ENCODE peak calls at places on chromosomes 11 and 22, in four cellular contexts. U, Q, E and S are unnamed samples.

GRCh38 chr11:12702999-12703453 is 28.8 kb downstream of the TEAD1 start:
- DNase-seq in Q (no peak), E (no peak), U (peak; percentile 47), S (no peak)

GRCh38 chr11:61899146-61899841 is 7.9 kb upstream of the FADS3 start:
- DNase-seq in U (peak; percentile 54), E (peak; percentile 91), Q (peak; percentile 78), S (peak; percentile 95)

GRCh38 chr11:1701041-1701807 is 4.2 kb downstream of the KRTAP5-6 start:
- DNase-seq in U (no peak), E (no peak), Q (no peak), S (no peak)

GRCh38 chr11:16815047-16815767 is 76.8 kb downstream of the C11orf58 start:
- DNase-seq in Q (no peak), E (no peak), U (peak; percentile 27), S (no peak)

GRCh38 chr11:134036484-134037092 is 32.3 kb upstream of the JAM3 start:
- DNase-seq in U (no peak), E (peak; percentile 84), Q (no peak), S (peak; percentile 62)

GRCh38 chr22:37019309-37020191 is at the start of the genes MPST and TST:
- DNase-seq in Q (no peak), E (peak; percentile 77), U (peak; percentile 61), S (peak; percentile 74)

GRCh38 chr11:63490551-63491239 is at the start of gene PLAAT5:
- DNase-seq in U (no peak), Q (no peak), E (peak; percentile 84), S (peak; percentile 58)

GRCh38 chr11:132115454-132115853 is 745.0 kb downstream of the NTM start:
- DNase-seq in Q (no peak), E (peak; percentile 51), U (peak; percentile 67), S (peak; percentile 37)

GRCh38 chr22:48919187-48919590 is 908.5 kb downstream of the BRD1 start:
- DNase-seq in E (no peak), Q (no peak), U (no peak), S (peak; percentile 29)

GRCh38 chr11:30914143-30914762 is 328.1 kb upstream of the MPPED2 start:
- DNase-seq in E (peak; percentile 83), Q (peak; percentile 58), U (peak; percentile 48), S (peak; percentile 82)

GRCh38 chr11:96228911-96229310 is 114.1 kb downstream of the MAML2 start:
- DNase-seq in U (peak; percentile 64), Q (no peak), E (peak; percentile 51), S (no peak)

GRCh38 chr22:29478326-29479276 is 1.4 kb upstream of the NEFH start:
- DNase-seq in E (peak; percentile 56), Q (no peak), U (no peak), S (peak; percentile 55)

GRCh38 chr11:86726118-86726748 is 53.8 kb upstream of the ME3 start:
- DNase-seq in E (no peak), U (peak; percentile 55), Q (no peak), S (no peak)

GRCh38 chr11:102345923-102346322 is 1.1 kb upstream of the BIRC2 start:
- DNase-seq in U (peak; percentile 83), E (peak; percentile 44), Q (no peak), S (no peak)

GRCh38 chr11:66476841-66477251 is 3.4 kb upstream of the DPP3 start:
- DNase-seq in E (peak; percentile 24), Q (no peak), U (no peak), S (no peak)

GRCh38 chr11:107665016-107665415 is 46.8 kb downstream of the SLN start:
- DNase-seq in E (no peak), U (no peak), Q (no peak), S (no peak)

GRCh38 chr22:20015971-20016733 is 471 bp downstream of the ARVCF start:
- DNase-seq in Q (no peak), E (peak; percentile 36), U (no peak), S (peak; percentile 58)

GRCh38 chr11:26522912-26523610 is 49.0 kb downstream of the MUC15 start:
- DNase-seq in U (peak; percentile 6), Q (peak; percentile 21), E (peak; percentile 90), S (peak; percentile 80)

GRCh38 chr11:126034880-126035279 is 27.8 kb downstream of the CDON start:
- DNase-seq in E (no peak), Q (no peak), U (no peak), S (no peak)

GRCh38 chr11:122809861-122810260 is 28.4 kb upstream of the CRTAM start:
- DNase-seq in U (no peak), E (no peak), Q (no peak), S (no peak)

GRCh38 chr11:71302534-71302909 is 50.1 kb upstream of the SHANK2 start:
- DNase-seq in Q (no peak), E (no peak), U (no peak), S (no peak)

GRCh38 chr11:71300187-71300586 is 47.8 kb upstream of the SHANK2 start:
- DNase-seq in U (no peak), E (no peak), Q (no peak), S (no peak)

GRCh38 chr11:71302911-71303310 is 50.5 kb upstream of the SHANK2 start:
- DNase-seq in U (no peak), Q (no peak), E (peak; percentile 36), S (peak; percentile 21)

GRCh38 chr11:71301046-71301857 is 48.9 kb upstream of the SHANK2 start:
- DNase-seq in U (no peak), E (no peak), Q (no peak), S (peak; percentile 26)

GRCh38 chr11:71301858-71302533 is 49.6 kb upstream of the SHANK2 start:
- DNase-seq in E (no peak), Q (no peak), U (no peak), S (peak; percentile 14)
- H2BK120ac ChIP-seq in E (no peak overlapping the region), Q (no peak overlapping the region), U (peak overlapping the region; percentile 77), S (no peak overlapping the region)

DNA sequence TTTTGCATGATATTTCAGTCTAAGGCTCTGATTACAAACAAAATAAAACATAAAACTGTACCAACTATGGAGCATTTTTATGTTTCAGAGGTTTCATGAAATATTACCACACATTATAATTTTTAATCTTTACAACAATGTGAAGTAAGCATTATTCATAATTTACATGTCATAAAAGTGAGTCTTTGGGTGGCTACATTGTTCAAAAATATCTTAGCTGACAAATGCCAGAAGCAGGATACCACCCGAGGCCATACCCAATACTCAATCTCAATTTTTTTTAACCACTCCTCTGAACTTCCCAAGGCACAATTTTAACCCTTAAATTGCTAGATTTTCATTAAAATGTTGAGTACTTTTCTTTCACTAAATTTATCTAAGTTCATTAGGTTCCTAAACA is 929.4 kb downstream of the KCNA4 start:
- DNase-seq in E (no peak), Q (no peak), U (no peak), S (no peak)
- H3K4ac ChIP-seq in E (no peak overlapping the region), Q (no peak overlapping the region), U (no peak overlapping the region), S (no peak overlapping the region)

DNA sequence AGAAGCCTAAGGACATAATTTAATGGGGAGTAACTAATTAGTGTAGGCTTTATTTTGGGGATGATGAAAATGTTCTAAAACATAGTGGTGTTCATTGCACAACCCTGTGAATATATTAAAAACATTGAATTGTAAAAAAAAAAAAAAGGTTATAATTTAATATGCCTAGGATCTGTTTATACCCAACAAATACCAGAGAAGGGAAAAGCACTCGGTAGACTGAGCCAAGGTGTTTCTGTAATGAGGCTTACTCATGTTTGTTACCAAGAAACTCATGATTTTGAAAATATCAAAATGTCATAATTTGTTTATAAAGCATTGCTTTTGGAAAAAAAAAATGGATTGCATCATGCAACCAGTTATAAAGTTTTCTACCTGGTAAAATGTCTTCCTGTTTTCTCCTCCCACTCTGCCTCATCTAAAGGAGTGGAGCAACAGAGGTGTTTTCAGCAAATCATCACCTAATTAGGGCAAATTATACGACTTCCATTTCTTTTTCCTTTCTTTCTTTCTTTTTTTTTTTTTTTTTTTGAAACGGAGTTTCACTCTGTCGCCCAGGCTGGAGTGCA is 14.2 kb upstream of the EIF3M start:
- DNase-seq in Q (no peak), U (no peak), E (no peak), S (no peak)
- H4K5ac ChIP-seq in Q (no peak overlapping the region), U (no peak overlapping the region), E (no peak overlapping the region), S (no peak overlapping the region)

DNA sequence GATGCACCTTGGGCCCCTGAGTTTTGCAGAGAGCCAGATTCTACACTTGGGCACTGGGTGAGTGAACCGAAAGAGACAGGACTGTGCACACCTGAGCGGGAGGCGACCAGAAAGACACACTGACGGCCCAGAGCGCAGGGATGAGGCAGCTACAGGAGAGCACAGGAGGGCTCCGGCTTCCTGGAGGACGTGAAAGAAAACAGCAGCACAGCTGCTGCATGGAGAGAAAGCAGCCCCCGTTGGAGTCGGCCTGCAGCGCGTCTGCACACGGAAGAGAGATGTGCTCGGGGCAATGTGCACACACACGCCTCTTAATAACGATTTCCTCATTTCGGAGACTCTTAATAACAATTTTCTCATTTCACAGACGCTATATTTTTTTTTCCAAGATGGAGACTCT is 160.3 kb downstream of the CTTN start:
- DNase-seq in E (no peak), Q (no peak), U (no peak), S (no peak)
- H2BK120ac ChIP-seq in E (no peak overlapping the region), Q (no peak overlapping the region), U (no peak overlapping the region), S (no peak overlapping the region)

GRCh38 chr11:130101661-130102060 is 32.0 kb downstream of the APLP2 start:
- DNase-seq in U (no peak), E (no peak), Q (no peak), S (no peak)
- H3K4ac ChIP-seq in U (no peak overlapping the region), E (no peak overlapping the region), Q (no peak overlapping the region), S (no peak overlapping the region)

GRCh38 chr11:80841716-80842115 is 1400.9 kb upstream of the TENM4 start:
- DNase-seq in Q (no peak), E (no peak), U (no peak), S (no peak)
- H4K5ac ChIP-seq in Q (no peak overlapping the region), E (no peak overlapping the region), U (no peak overlapping the region), S (no peak overlapping the region)